ENCODE peak calls at places on chromosomes 1 and 21, in ten cellular contexts. E, K, C, I, U, O, N, S, M and F are unnamed samples.

GRCh38 chr1:155889566-155889965 is 21.6 kb downstream of the RIT1 start:
- DNase-seq in O (no peak), U (no peak), M (no peak), I (no peak), E (no peak), S (no peak), C (peak), K (peak), N (no peak), F (no peak)

GRCh38 chr1:236677641-236678235 is 8.6 kb upstream of the ACTN2 start:
- DNase-seq in U (no peak), E (no peak), I (no peak), N (no peak), M (no peak), S (no peak), C (peak), K (peak), O (no peak), F (peak)

GRCh38 chr1:41608242-41608641 is 123.8 kb upstream of the EDN2 start:
- DNase-seq in S (no peak), K (peak), O (no peak), I (no peak), U (no peak), C (no peak), M (no peak), E (no peak), N (no peak), F (no peak)

GRCh38 chr1:119008483-119009299 is 20.5 kb upstream of the TBX15 start:
- DNase-seq in E (peak), U (peak), I (peak), C (peak), S (peak), O (no peak), K (peak), M (no peak), N (no peak), F (peak)

GRCh38 chr1:162840256-162840839 is 20.6 kb downstream of the CCDC190 start:
- DNase-seq in N (no peak), K (no peak), E (no peak), I (no peak), S (no peak), M (no peak), U (no peak), C (no peak), O (no peak), F (no peak)

GRCh38 chr1:7460807-7461206 is 310.3 kb upstream of the VAMP3 start:
- DNase-seq in I (no peak), O (no peak), S (no peak), C (no peak), M (no peak), K (no peak), N (peak), U (no peak), E (no peak), F (no peak)

GRCh38 chr1:4483031-4483625 is 171.3 kb upstream of the AJAP1 start:
- DNase-seq in N (no peak), C (no peak), K (no peak), E (no peak), O (no peak), S (no peak), I (no peak), U (no peak), M (no peak), F (no peak)

GRCh38 chr1:229287257-229287656 is 16.3 kb downstream of the RAB4A start:
- DNase-seq in C (no peak), S (no peak), N (no peak), U (no peak), K (no peak), I (no peak), O (no peak), M (no peak), E (no peak), F (peak)

GRCh38 chr1:64505232-64505943 is 35.5 kb downstream of the CACHD1 start:
- DNase-seq in N (peak), I (no peak), M (no peak), S (peak), E (no peak), K (no peak), U (peak), O (peak), C (no peak), F (no peak)

GRCh38 chr21:20639026-20639425 is 359.2 kb upstream of the NCAM2 start:
- DNase-seq in S (no peak), E (no peak), N (no peak), I (no peak), O (no peak), U (no peak), K (peak), C (no peak), M (no peak), F (no peak)

GRCh38 chr1:89866568-89866967 is 45.7 kb downstream of the LRRC8D start:
- DNase-seq in E (no peak), S (no peak), I (no peak), K (no peak), M (no peak), O (no peak), U (peak), C (no peak), N (no peak), F (no peak)

GRCh38 chr1:16019580-16020277 is 1.9 kb upstream of the HSPB7 start:
- DNase-seq in M (no peak), I (no peak), N (no peak), S (no peak), U (no peak), K (no peak), C (peak), E (no peak), O (no peak), F (peak)